ENCODE peak calls at places on chromosomes 16 and 17, in ten cellular contexts. L is psoas muscle, K is PC-3, E is body of pancreas, Z is tibial nerve, S is ovary, R is upper lobe of right lung, X is neural progenitor cell, H is brain microvascular endothelial cell, O is mesendoderm. J is an unnamed sample.

GRCh38 chr16:85395207-85395912 is 217.8 kb upstream of the GSE1 start:
- DNase-seq in L (peak; percentile 81), Z (peak; percentile 41), K (peak; percentile 90), S (peak; percentile 88), X (no peak), R (peak; percentile 78), E (peak; percentile 44), H (peak; percentile 95), O (no peak), J (peak; percentile 96)

GRCh38 chr16:46883690-46884512 is at the start of gene GPT2:
- DNase-seq in H (peak; percentile 93), R (peak; percentile 100), O (peak; percentile 98), K (peak; percentile 95), X (peak; percentile 99), Z (peak; percentile 91), S (peak; percentile 95), E (peak; percentile 99), L (peak; percentile 99), J (peak; percentile 100)

GRCh38 chr17:32912218-32912897 is 15.6 kb upstream of the TMEM98 start:
- DNase-seq in K (peak; percentile 72), X (peak; percentile 39), O (peak; percentile 72), E (peak; percentile 86), S (peak; percentile 68), H (peak; percentile 73), L (peak; percentile 48), R (peak; percentile 83), Z (peak; percentile 44), J (peak; percentile 83)

GRCh38 chr17:69462010-69462409 is 47.5 kb downstream of the MAP2K6 start:
- DNase-seq in S (no peak), K (no peak), H (no peak), Z (no peak), O (no peak), X (no peak), R (no peak), E (no peak), L (peak; percentile 29), J (no peak)

GRCh38 chr17:70017112-70017511 is 57.9 kb upstream of the KCNJ16 start:
- DNase-seq in L (no peak), X (no peak), O (no peak), R (no peak), H (no peak), Z (no peak), E (no peak), K (no peak), S (no peak), J (no peak)

GRCh38 chr16:54241525-54241924 is 45.1 kb downstream of the IRX3 start:
- DNase-seq in Z (no peak), X (no peak), R (no peak), L (no peak), O (peak; percentile 11), S (no peak), H (no peak), K (no peak), E (no peak), J (no peak)

GRCh38 chr16:65071371-65072311 is 50.2 kb downstream of the CDH11 start:
- DNase-seq in K (peak; percentile 42), E (peak; percentile 16), S (peak; percentile 63), L (peak; percentile 68), R (peak; percentile 59), X (no peak), H (peak; percentile 45), O (no peak), Z (peak; percentile 56), J (peak; percentile 52)

GRCh38 chr17:82882715-82883446 is 43.1 kb upstream of the ZNF750 start:
- DNase-seq in R (peak; percentile 89), X (no peak), H (no peak), O (no peak), K (no peak), L (no peak), Z (no peak), S (no peak), E (peak; percentile 91), J (no peak)

GRCh38 chr17:63275318-63275967 is 170.7 kb downstream of the CYB561 start:
- DNase-seq in K (peak; percentile 99), H (peak; percentile 95), X (no peak), R (no peak), E (no peak), L (no peak), O (peak; percentile 49), S (no peak), Z (no peak), J (no peak)

GRCh38 chr17:44187131-44187899 is 543 bp downstream of the TMUB2 start:
- DNase-seq in X (no peak), L (no peak), E (no peak), S (no peak), K (no peak), R (no peak), Z (no peak), O (no peak), H (no peak), J (no peak)

GRCh38 chr17:74343121-74343520 is 17.1 kb downstream of the KIF19 start:
- DNase-seq in X (no peak), S (no peak), R (no peak), E (no peak), O (no peak), Z (no peak), H (no peak), L (no peak), K (no peak), J (no peak)

GRCh38 chr17:41061969-41062368 is 2.1 kb upstream of the KRTAP2-3 start:
- DNase-seq in O (peak; percentile 10), H (peak; percentile 75), S (no peak), L (no peak), X (no peak), E (no peak), R (no peak), K (peak; percentile 54), Z (no peak), J (no peak)

GRCh38 chr17:41060052-41060604 is at the start of gene KRTAP2-3:
- DNase-seq in K (peak; percentile 86), L (no peak), R (no peak), O (peak; percentile 64), Z (no peak), H (peak; percentile 89), S (no peak), E (no peak), X (no peak), J (no peak)

GRCh38 chr17:41057547-41057946 is 2.4 kb downstream of the KRTAP2-3 start:
- DNase-seq in Z (no peak), X (no peak), H (no peak), E (no peak), K (no peak), S (no peak), R (no peak), L (no peak), O (no peak), J (no peak)

GRCh38 chr17:41063449-41063848 is 2.2 kb downstream of the KRTAP2-4 start:
- DNase-seq in Z (no peak), E (no peak), K (peak; percentile 53), O (no peak), L (no peak), S (no peak), H (no peak), R (no peak), X (no peak), J (no peak)

DNA sequence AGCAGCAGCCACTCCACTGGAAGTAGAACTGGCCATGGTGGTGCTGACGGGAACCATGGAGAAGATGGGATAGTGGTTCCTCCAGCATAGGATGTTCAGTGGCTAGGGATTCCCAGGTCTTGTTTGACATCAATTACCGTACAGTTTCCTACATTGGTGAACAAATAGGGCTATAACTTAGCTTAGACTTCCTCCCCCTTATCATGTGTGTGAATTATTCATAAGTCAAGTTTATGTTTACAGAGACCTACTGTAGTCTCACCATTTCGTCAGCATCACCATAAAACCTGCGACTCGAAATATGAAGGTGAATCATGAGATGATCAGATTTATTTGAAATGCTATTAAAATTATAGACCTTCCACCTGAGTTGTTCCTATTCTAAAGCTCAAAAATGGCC is 1.2 kb downstream of the KRTAP2-3 start:
- DNase-seq in R (no peak), Z (no peak), K (peak; percentile 89), X (no peak), L (no peak), S (no peak), E (no peak), O (no peak), H (no peak), J (no peak)
- H3K27ac ChIP-seq in R (no peak overlapping the region), Z (no peak overlapping the region), K (peak overlapping the region; percentile 94), X (no peak overlapping the region), L (no peak overlapping the region), S (no peak overlapping the region), E (no peak overlapping the region), O (no peak overlapping the region), H (peak overlapping the region; percentile 71), J (no peak overlapping the region)

GRCh38 chr16:87604572-87605135 is 2.3 kb downstream of the JPH3 start:
- DNase-seq in K (no peak), S (no peak), L (no peak), Z (no peak), E (no peak), H (no peak), X (no peak), R (no peak), O (no peak), J (peak; percentile 40)
- H3K27me3 ChIP-seq in K (peaks cover 62% of the 10 kb centered on the region), S (peaks cover 10% of the 10 kb centered on the region), L (no peaks in the 10 kb centered on the region), Z (no peaks in the 10 kb centered on the region), E (peaks cover 11% of the 10 kb centered on the region), H (peaks cover 58% of the 10 kb centered on the region), X (peaks cover 46% of the 10 kb centered on the region), R (peaks cover 59% of the 10 kb centered on the region), O (no peaks in the 10 kb centered on the region), J (no peaks in the 10 kb centered on the region)

DNA sequence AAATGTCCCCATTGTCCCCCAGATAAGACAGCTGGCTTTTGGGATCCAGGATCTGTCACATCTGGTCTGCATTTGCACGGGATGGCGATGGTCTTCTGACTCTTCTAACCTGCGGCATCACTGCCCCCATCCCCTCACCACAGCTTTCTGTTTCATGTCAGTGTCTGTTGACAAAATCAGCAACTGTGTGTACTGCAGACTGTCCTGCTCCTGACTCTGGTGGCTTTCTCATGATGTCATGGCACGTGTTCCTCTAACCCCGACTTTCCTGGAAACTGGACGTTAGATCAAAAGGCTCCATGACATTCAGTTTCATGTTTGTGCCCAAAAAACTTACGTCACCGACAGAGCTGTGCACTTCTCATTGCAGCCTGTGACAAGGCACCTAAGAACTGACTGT is 30.1 kb upstream of the CPNE2 start:
- DNase-seq in H (no peak), K (no peak), R (no peak), Z (peak; percentile 48), O (no peak), X (no peak), E (no peak), S (no peak), L (no peak), J (no peak)
- H3K27ac ChIP-seq in H (no peak overlapping the region), K (no peak overlapping the region), R (peak overlapping the region; percentile 76), Z (peak overlapping the region; percentile 91), O (no peak overlapping the region), X (no peak overlapping the region), E (no peak overlapping the region), S (no peak overlapping the region), L (peak overlapping the region; percentile 74), J (no peak overlapping the region)

DNA sequence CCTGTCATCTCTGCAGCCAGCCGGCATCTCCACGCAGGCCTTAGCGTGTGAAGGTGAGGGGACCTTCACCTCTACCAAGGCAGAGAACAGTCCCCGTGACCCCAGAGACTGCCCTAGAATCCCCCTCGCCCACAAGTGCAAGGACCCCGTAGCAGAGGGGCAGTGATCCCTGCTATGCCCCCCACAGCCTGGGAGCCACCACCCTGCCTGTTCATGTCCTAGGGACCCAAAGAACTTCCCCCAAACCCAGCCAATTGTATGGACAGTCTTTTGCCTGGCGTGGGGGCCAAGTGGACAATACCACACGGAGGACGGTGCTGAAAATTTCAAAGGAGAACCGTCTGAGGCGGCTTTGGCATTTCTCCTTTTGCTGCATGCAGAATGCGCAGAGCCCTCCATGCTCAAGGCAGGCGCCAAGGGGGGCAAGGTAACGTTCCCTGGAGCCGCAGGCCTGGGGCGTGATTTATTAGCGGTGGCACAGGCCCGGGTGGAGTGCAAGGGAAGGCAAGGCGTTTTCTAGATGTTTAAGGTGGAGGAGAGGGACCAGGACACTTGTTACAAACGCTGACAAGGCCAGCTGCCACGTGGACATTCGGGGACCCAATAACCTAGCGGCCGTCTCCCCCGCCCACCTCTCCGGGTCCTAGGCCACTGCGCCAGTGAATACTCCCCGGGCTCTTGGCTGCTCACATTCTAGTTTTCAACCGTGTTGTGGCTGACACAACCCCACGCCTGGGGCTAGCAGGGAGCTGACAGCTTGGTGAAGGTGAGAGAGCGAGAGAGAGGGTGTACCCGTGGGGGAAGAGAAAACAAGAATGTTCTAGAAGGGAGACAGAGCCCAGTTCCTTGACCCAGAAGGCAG is 250.3 kb downstream of the C16orf95 start:
- DNase-seq in X (no peak), O (no peak), Z (no peak), L (no peak), H (no peak), K (no peak), E (no peak), S (no peak), R (no peak), J (no peak)
- H3K27me3 ChIP-seq in X (peaks cover 3% of the 10 kb centered on the region), O (no peaks in the 10 kb centered on the region), Z (no peaks in the 10 kb centered on the region), L (no peaks in the 10 kb centered on the region), H (no peaks in the 10 kb centered on the region), K (no peaks in the 10 kb centered on the region), E (no peaks in the 10 kb centered on the region), S (no peaks in the 10 kb centered on the region), R (peaks cover 53% of the 10 kb centered on the region), J (no peaks in the 10 kb centered on the region)